ENCODE peak calls at places on chromosomes 13 and 19, in four cellular contexts. B, V, T and R are unnamed samples.

GRCh38 chr19:14467391-14467790 is 7.8 kb downstream of the PTGER1 start:
- DNase-seq in B (no peak), V (no peak), T (no peak), R (no peak)

GRCh38 chr13:40251343-40252032 is 415.0 kb downstream of the FOXO1 start:
- DNase-seq in V (no peak), T (no peak), B (no peak), R (no peak)

GRCh38 chr13:29319451-29319850 is 276.0 kb downstream of the SLC7A1 start:
- DNase-seq in T (peak), V (peak), B (no peak), R (peak)

GRCh38 chr19:16402076-16402475 is 69.7 kb downstream of the EPS15L1 start:
- DNase-seq in T (no peak), B (no peak), V (no peak), R (no peak)

GRCh38 chr13:102900193-102900608 is 54.4 kb downstream of the ERCC5 start:
- DNase-seq in B (no peak), V (no peak), T (no peak), R (no peak)

GRCh38 chr13:98393873-98394272 is 183.0 kb downstream of the STK24 start:
- DNase-seq in T (no peak), B (no peak), V (no peak), R (no peak)

GRCh38 chr19:5083547-5083965 is 114.6 kb downstream of the KDM4B start:
- DNase-seq in T (no peak), V (peak), B (no peak), R (no peak)

GRCh38 chr19:37077615-37077928 is 661 bp upstream of the ZNF420 start:
- DNase-seq in B (peak), T (no peak), V (no peak), R (no peak)

GRCh38 chr19:46603195-46603637 is 2.1 kb downstream of the CALM3 start:
- DNase-seq in T (no peak), V (peak), B (no peak), R (no peak)

GRCh38 chr13:84821261-84821660 is 939.0 kb upstream of the SLITRK1 start:
- DNase-seq in V (peak), T (no peak), B (no peak), R (no peak)

GRCh38 chr19:1575323-1576241 is 7.5 kb upstream of the MEX3D start:
- DNase-seq in B (no peak), T (no peak), V (no peak), R (no peak)

GRCh38 chr13:26897706-26898550 is 137.3 kb upstream of the GPR12 start:
- DNase-seq in V (peak), B (no peak), T (no peak), R (no peak)

GRCh38 chr13:27270594-27271520 is at the start of gene RASL11A:
- DNase-seq in T (peak), V (peak), B (peak), R (peak)

GRCh38 chr13:45238945-45239795 is 38.3 kb upstream of the KCTD4 start:
- DNase-seq in T (no peak), B (peak), V (no peak), R (no peak)

GRCh38 chr19:13117176-13117771 is 734 bp upstream of the TRMT1 start:
- DNase-seq in B (no peak), V (no peak), T (no peak), R (no peak)

GRCh38 chr19:4352701-4353121 is 9.3 kb downstream of the MPND start:
- DNase-seq in T (no peak), V (peak), B (peak), R (peak)

GRCh38 chr19:10855879-10856522 is 7.8 kb downstream of the C19orf38 start:
- DNase-seq in B (no peak), V (peak), T (no peak), R (peak)

GRCh38 chr19:47075941-47076340 is 27.5 kb upstream of the TMEM160 start:
- DNase-seq in T (no peak), B (peak), V (no peak), R (no peak)

GRCh38 chr19:30449673-30450072 is 77.5 kb downstream of the ZNF536 start:
- DNase-seq in B (no peak), V (peak), T (no peak), R (no peak)

GRCh38 chr13:91381371-91381770 is 17.1 kb upstream of the GPC5 start:
- DNase-seq in V (no peak), B (peak), T (no peak), R (no peak)

GRCh38 chr13:64480206-64480605 is 2749.9 kb downstream of the PCDH9 start:
- DNase-seq in V (no peak), T (no peak), B (no peak), R (no peak)

GRCh38 chr13:74035881-74036280 is 98.3 kb downstream of the KLF12 start:
- DNase-seq in B (no peak), V (peak), T (no peak), R (no peak)

GRCh38 chr13:75186384-75186783 is 295.6 kb downstream of the TBC1D4 start:
- DNase-seq in T (no peak), V (no peak), B (no peak), R (no peak)

GRCh38 chr19:38304352-38304865 is 358 bp downstream of the C19orf33 start:
- DNase-seq in T (no peak), B (no peak), V (peak), R (no peak)

GRCh38 chr13:80955487-80955886 is 614.6 kb upstream of the SPRY2 start:
- DNase-seq in V (no peak), T (no peak), B (no peak), R (no peak)

GRCh38 chr19:2327773-2328400 is 499 bp downstream of the LSM7 start:
- DNase-seq in B (peak), V (peak), T (peak), R (peak)

GRCh38 chr13:64428196-64428595 is 2801.9 kb downstream of the PCDH9 start:
- DNase-seq in V (no peak), B (peak), T (no peak), R (no peak)

GRCh38 chr13:35475131-35475959 is 1.1 kb downstream of the MAB21L1 start:
- DNase-seq in T (no peak), B (peak), V (peak), R (peak)

GRCh38 chr13:80945328-80945727 is 604.4 kb upstream of the SPRY2 start:
- DNase-seq in B (no peak), T (peak), V (peak), R (peak)

GRCh38 chr13:79810018-79810417 is 329.1 kb downstream of the NDFIP2 start:
- DNase-seq in T (no peak), V (no peak), B (no peak), R (no peak)

GRCh38 chr13:22717036-22717435 is 463.7 kb upstream of the SGCG start:
- DNase-seq in V (peak), B (no peak), T (no peak), R (no peak)

GRCh38 chr13:20446405-20446804 is 79.3 kb downstream of the CRYL1 start:
- DNase-seq in V (no peak), B (no peak), T (no peak), R (no peak)

GRCh38 chr13:46648166-46648607 is 95.2 kb downstream of the LRCH1 start:
- DNase-seq in B (peak), V (peak), T (no peak), R (no peak)

GRCh38 chr13:76853481-76853880 is 32.7 kb downstream of the KCTD12 start:
- DNase-seq in B (no peak), V (no peak), T (no peak), R (no peak)

GRCh38 chr13:42400188-42400833 is 128.4 kb downstream of the AKAP11 start:
- DNase-seq in V (no peak), B (no peak), T (no peak), R (no peak)

GRCh38 chr13:42409061-42409460 is 137.1 kb downstream of the AKAP11 start:
- DNase-seq in B (no peak), T (no peak), V (no peak), R (peak)

GRCh38 chr13:42401376-42401775 is 129.4 kb downstream of the AKAP11 start:
- DNase-seq in V (no peak), B (no peak), T (no peak), R (no peak)

DNA sequence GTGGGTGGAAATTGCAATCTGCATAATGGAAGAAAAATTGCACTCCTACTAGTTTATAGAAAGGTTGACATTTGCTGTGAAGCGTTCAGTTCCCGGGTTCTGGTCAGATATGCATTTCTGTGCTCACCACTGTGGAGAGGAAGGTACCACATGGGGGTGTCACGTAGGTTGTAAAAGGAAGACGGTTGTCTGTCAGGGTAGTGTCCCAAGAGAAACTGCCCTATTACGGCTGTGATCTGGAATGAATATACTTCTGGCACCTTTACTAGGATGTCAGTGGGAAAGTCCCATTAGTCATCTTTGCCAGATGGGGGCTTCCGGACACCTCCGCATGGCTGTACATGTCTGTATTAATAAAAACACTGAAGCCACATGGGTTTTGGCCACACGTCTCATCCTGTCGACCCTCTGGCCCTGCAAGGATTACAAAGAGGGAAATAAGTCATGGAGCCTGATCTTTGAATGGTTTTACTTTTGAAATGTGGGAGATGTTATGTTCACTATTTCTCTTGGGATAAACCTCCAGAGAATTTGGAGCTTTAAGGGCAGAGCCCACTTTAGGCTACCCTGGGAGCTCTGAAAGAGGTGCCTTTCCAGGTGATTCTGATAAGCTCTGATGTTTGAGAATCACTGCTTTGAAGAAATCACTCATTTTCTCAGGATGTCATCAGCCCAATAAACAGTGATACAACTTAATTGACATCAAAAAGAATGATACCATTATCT is 133.9 kb downstream of the AKAP11 start:
- DNase-seq in V (no peak), T (no peak), B (peak), R (no peak)
- H4K5ac ChIP-seq in V (no peak), T (no peak), B (no peak), R (no peak)

DNA sequence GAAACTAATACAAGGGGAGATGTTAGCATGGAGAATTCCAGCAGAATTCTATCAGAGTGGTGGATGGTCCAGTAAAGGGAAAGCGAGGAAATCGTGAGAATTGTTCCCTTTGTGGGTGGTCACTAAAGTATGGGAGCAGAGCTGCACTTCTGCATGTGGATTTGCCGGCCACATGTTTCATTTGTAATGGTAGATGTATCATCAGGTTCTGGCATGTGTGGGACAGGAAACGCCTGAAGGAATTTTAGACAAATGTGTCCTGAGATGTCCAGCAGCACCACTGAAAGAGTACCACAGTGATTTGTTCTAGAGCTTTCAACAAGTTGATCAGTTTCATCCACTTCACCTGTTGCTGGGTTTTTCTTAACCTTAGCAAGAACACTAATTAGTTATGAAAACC is 308.4 kb downstream of the SHISA2 start:
- DNase-seq in B (no peak), V (no peak), T (no peak), R (no peak)
- H4K5ac ChIP-seq in B (no peak), V (no peak), T (no peak), R (no peak)

GRCh38 chr13:42990147-42990990 is 1.7 kb downstream of the EPSTI1 start:
- DNase-seq in B (peak), T (no peak), V (no peak), R (no peak)
- H4K5ac ChIP-seq in B (peak), T (no peak), V (no peak), R (no peak)

GRCh38 chr19:58555369-58555885 is 522 bp upstream of the CHMP2A start:
- DNase-seq in B (no peak), T (no peak), V (no peak), R (no peak)

GRCh38 chr19:58555920-58556632 is 1.2 kb upstream of the CHMP2A start:
- DNase-seq in B (no peak), V (no peak), T (no peak), R (no peak)

GRCh38 chr19:58558066-58558622 is at the start of gene UBE2M:
- DNase-seq in B (no peak), T (no peak), V (peak), R (peak)

GRCh38 chr19:58557253-58558065 is 952 bp downstream of the UBE2M start:
- DNase-seq in T (no peak), V (no peak), B (no peak), R (no peak)

DNA sequence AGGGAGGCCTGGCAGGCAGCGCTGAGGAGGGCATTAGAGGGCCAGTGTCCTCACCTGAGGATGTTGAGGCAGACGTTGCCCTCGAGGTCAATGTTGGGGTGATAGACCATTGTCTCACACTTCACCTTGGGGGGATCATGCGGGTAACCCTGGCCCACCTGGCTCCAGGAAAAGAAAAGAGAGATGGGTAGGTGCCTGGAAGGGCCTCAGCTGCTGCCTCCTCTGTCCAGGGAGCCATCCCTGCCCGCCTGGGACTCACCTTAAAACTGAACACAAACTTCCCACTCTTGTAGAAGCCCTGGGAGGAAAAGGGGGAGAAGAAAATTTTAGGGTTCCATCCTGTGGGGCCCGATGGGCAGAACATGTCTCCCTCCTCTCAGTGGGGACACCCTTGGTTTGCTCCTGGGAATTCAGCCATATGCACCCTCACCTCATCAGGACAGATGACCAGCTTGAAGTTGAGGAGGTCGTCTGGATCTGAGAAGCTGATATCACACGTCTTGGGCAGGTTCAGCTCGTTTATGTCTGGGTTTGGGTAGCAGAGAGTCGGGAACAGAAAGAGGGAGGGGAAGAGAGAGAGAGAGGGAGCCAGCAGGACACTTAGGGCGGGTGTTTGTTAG is 1.7 kb downstream of the UBE2M start:
- DNase-seq in B (no peak), V (no peak), T (no peak), R (no peak)
- H4K5ac ChIP-seq in B (no peak), V (no peak), T (no peak), R (no peak)

DNA sequence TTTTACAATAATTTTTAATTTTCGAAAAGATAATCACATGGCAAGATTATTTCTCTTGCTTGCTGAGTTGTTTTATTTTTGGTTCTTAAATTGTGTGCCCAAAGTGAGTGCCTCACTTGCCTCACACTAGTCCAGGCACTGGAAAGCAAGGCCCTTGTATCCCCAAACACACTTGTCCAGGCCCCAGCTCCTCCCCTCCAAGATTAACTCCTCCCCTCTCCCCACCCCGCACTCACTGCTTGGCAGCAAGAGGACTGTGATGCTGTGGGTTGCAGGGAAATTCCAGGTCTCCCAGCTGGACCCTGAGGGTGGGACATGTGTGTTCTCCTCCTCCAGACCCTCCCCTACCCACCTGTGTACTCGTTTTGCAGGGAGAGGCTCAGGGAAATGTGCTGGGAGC is 3.9 kb downstream of the SIGLEC12 start:
- DNase-seq in V (no peak), B (no peak), T (no peak), R (no peak)
- H4K5ac ChIP-seq in V (no peak), B (no peak), T (no peak), R (no peak)

DNA sequence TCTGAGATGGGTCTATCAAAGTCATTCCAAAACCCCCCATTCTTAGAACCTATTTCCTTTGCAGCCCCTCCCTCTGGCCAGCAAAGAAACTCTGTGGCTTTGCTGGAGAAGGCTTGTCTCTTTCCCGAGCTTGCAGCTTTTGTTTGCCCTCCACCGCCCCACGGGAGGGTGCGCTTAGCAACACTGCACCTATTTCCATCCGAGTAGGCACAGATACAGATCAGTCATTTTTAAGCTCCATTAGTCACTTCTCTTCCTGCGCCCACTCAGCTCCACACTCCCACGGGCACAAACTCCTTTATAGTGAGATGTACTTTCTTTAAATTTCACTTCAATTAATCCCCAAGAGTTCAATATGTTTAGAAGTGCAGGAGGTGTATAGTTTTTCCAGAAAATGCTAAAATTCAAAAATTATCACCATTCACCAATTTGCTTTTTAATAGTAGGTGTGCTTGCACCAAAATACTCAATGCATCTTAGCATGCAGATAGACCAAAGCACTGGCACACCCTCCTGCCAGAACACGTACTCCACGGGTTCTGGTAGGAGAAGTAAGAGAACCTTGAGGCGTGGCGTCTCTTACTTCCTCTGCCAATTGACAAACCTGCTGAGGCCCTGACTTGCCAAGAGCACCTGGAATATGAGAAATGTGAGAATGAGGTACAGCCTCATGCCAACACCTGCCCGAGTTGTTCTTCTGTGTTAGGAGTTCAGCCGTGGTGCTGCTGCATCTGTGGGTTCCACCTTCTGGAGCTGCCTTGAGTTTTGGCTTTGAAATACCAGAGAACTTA is 183.7 kb downstream of the TEX29 start:
- DNase-seq in T (no peak), V (no peak), B (no peak), R (no peak)
- H4K5ac ChIP-seq in T (no peak), V (no peak), B (no peak), R (no peak)

DNA sequence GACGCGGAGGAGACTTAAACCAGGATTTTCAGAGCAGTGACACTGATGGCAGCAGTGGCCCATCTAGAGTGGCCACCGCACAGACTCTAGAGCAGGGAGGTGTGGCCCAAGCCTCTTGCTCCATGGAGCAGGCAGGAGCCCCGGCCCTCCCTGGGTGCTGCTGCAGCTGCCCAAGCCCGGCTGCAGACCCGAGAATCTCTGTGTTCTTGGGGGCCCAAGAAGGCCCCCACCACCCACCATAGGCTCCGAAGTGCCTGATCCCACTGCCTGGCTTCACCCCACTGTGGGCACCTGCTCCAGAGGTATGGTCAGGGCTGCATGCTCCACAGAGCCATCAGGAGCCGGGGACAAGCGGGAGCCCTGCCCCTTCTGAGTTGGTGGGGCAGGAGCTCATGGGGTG is 36.1 kb downstream of the CEP89 start:
- DNase-seq in V (no peak), B (no peak), T (no peak), R (no peak)
- H4K5ac ChIP-seq in V (no peak), B (no peak), T (no peak), R (no peak)

DNA sequence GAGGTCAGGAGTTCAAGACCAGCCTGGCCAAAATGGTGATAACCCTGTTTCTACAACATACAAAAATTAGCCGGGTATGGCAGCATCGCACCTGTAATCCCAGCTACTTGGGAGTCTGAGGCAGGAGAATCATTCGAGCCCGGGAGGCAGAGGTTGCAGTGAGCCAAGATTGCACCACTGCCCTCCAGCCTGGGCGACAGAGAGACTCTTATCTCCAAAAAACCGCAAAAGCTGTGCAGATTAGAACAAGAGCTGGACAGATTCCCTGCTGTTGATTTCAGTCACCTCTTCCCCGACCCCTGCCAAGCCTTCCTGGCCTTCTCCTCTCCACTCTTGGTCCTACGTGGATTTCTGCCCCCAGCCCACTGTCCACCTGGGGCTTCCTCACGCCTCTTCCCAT is 8.3 kb downstream of the CAMSAP3 start:
- DNase-seq in V (no peak), B (no peak), T (no peak), R (no peak)
- H4K5ac ChIP-seq in V (no peak), B (no peak), T (no peak), R (no peak)